ENCODE peak calls at places on chromosome 13, in four cellular contexts. One of them, this sample, is unnamed.

GRCh38 chr13:48160879-48161278 is 66.0 kb upstream of the MED4 start:
- DNase-seq in T-helper 1 cell: no peak
- DNase-seq in HFFc6: no peak
- DNase-seq in neural crest cell: no peak
- DNase-seq in this sample: no peak

GRCh38 chr13:21344662-21345176 is 114.4 kb downstream of the ZDHHC20 start:
- DNase-seq in T-helper 1 cell: no peak
- DNase-seq in HFFc6: no peak
- DNase-seq in neural crest cell: no peak
- DNase-seq in this sample: peak

GRCh38 chr13:50127017-50127725 is 111.9 kb downstream of the KCNRG start:
- DNase-seq in T-helper 1 cell: no peak
- DNase-seq in HFFc6: peak
- DNase-seq in neural crest cell: peak
- DNase-seq in this sample: peak

GRCh38 chr13:79382545-79383275 is 23.3 kb downstream of the RBM26 start:
- DNase-seq in T-helper 1 cell: no peak
- DNase-seq in HFFc6: no peak
- DNase-seq in neural crest cell: no peak
- DNase-seq in this sample: no peak

GRCh38 chr13:30274083-30274482 is 33.3 kb downstream of the KATNAL1 start:
- DNase-seq in T-helper 1 cell: no peak
- DNase-seq in HFFc6: no peak
- DNase-seq in neural crest cell: no peak
- DNase-seq in this sample: no peak

GRCh38 chr13:25932353-25932752 is 119.5 kb downstream of the SHISA2 start:
- DNase-seq in T-helper 1 cell: no peak
- DNase-seq in HFFc6: no peak
- DNase-seq in neural crest cell: no peak
- DNase-seq in this sample: no peak

GRCh38 chr13:105196052-105196451 is 1339.4 kb downstream of the EFNB2 start:
- DNase-seq in T-helper 1 cell: no peak
- DNase-seq in HFFc6: peak
- DNase-seq in neural crest cell: no peak
- DNase-seq in this sample: no peak

GRCh38 chr13:41565221-41565620 is 107.9 kb downstream of the RGCC start:
- DNase-seq in T-helper 1 cell: no peak
- DNase-seq in HFFc6: peak
- DNase-seq in neural crest cell: no peak
- DNase-seq in this sample: no peak

GRCh38 chr13:70016116-70016515 is 91.5 kb upstream of the ATXN8OS start:
- DNase-seq in T-helper 1 cell: no peak
- DNase-seq in HFFc6: no peak
- DNase-seq in neural crest cell: no peak
- DNase-seq in this sample: no peak

GRCh38 chr13:31896427-31896826 is 135.1 kb upstream of the FRY start:
- DNase-seq in T-helper 1 cell: no peak
- DNase-seq in HFFc6: peak
- DNase-seq in neural crest cell: no peak
- DNase-seq in this sample: no peak

GRCh38 chr13:63731896-63732295 is 2316.2 kb upstream of the PCDH20 start:
- DNase-seq in T-helper 1 cell: no peak
- DNase-seq in HFFc6: no peak
- DNase-seq in neural crest cell: no peak
- DNase-seq in this sample: no peak